ENCODE peak calls at places on chromosomes 3 and 15, in ten cellular contexts. K is neuronal stem cell; D is left lung; N is coronary artery; P is dorsolateral prefrontal cortex; Y is cardiac muscle cell; J is thoracic aorta; Z is pancreas; L is neural progenitor cell; H is CD4-positive, CD25-positive, alpha-beta regulatory T cell. C is an unnamed sample.

GRCh38 chr3:113148307-113148703 is 63.1 kb upstream of the BOC start:
- DNase-seq in J (no peak), P (no peak), Y (no peak), K (no peak), L (no peak), Z (no peak), D (no peak), H (no peak), N (no peak), C (peak; percentile 73)

GRCh38 chr3:116517308-116517707 is 72.0 kb upstream of the LSAMP start:
- DNase-seq in L (peak; percentile 39), J (no peak), K (no peak), N (no peak), Z (no peak), H (no peak), Y (peak; percentile 6), D (no peak), P (no peak), C (peak; percentile 5)

GRCh38 chr3:126124148-126124868 is 40.4 kb upstream of the SLC41A3 start:
- DNase-seq in P (peak; percentile 22), H (no peak), N (peak; percentile 60), Y (no peak), L (peak; percentile 33), K (no peak), Z (peak; percentile 47), D (peak; percentile 16), J (no peak), C (no peak)

GRCh38 chr15:64013179-64014043 is 32.9 kb downstream of the DAPK2 start:
- DNase-seq in L (peak; percentile 17), Y (no peak), H (peak; percentile 18), D (peak; percentile 49), N (no peak), Z (no peak), K (no peak), P (no peak), J (no peak), C (no peak)

GRCh38 chr15:63597033-63597790 is at the start of gene FBXL22:
- DNase-seq in Z (no peak), K (no peak), Y (peak; percentile 36), P (no peak), L (no peak), H (no peak), D (peak; percentile 54), J (no peak), N (no peak), C (peak; percentile 26)

GRCh38 chr3:4163006-4163405 is 140.2 kb upstream of the SETMAR start:
- DNase-seq in P (no peak), D (no peak), L (peak; percentile 64), N (no peak), Y (no peak), J (no peak), K (peak; percentile 48), Z (no peak), H (no peak), C (no peak)

GRCh38 chr3:15273214-15273613 is 59.2 kb downstream of the SH3BP5 start:
- DNase-seq in Y (no peak), H (no peak), K (no peak), P (no peak), N (no peak), D (no peak), Z (no peak), J (no peak), L (no peak), C (no peak)

GRCh38 chr15:87477759-87478687 is 778.5 kb downstream of the NTRK3 start:
- DNase-seq in L (peak; percentile 15), N (no peak), Z (no peak), D (peak; percentile 33), H (no peak), Y (peak; percentile 71), J (peak; percentile 21), K (peak; percentile 4), P (peak; percentile 64), C (peak; percentile 90)

GRCh38 chr3:145272684-145273083 is 888.3 kb downstream of the PLOD2 start:
- DNase-seq in J (no peak), D (no peak), L (no peak), P (no peak), Z (no peak), Y (peak; percentile 66), K (no peak), N (no peak), H (no peak), C (peak; percentile 6)

GRCh38 chr3:48225587-48225986 is 2.3 kb downstream of the CAMP start:
- DNase-seq in J (no peak), P (no peak), D (no peak), H (no peak), Y (no peak), Z (no peak), K (no peak), N (no peak), L (no peak), C (no peak)

GRCh38 chr3:191500892-191501291 is 39.9 kb downstream of the PYDC2 start:
- DNase-seq in J (no peak), K (no peak), Y (no peak), D (no peak), L (no peak), Z (no peak), H (no peak), P (no peak), N (no peak), C (no peak)

GRCh38 chr15:56064152-56064551 is 70.7 kb upstream of the NEDD4 start:
- DNase-seq in H (no peak), Z (no peak), P (no peak), K (no peak), Y (no peak), N (no peak), L (no peak), D (no peak), J (no peak), C (no peak)

GRCh38 chr3:107309312-107309711 is 67.9 kb upstream of the CCDC54 start:
- DNase-seq in P (no peak), D (no peak), L (no peak), H (no peak), J (no peak), Y (no peak), Z (no peak), K (no peak), N (no peak), C (no peak)

DNA sequence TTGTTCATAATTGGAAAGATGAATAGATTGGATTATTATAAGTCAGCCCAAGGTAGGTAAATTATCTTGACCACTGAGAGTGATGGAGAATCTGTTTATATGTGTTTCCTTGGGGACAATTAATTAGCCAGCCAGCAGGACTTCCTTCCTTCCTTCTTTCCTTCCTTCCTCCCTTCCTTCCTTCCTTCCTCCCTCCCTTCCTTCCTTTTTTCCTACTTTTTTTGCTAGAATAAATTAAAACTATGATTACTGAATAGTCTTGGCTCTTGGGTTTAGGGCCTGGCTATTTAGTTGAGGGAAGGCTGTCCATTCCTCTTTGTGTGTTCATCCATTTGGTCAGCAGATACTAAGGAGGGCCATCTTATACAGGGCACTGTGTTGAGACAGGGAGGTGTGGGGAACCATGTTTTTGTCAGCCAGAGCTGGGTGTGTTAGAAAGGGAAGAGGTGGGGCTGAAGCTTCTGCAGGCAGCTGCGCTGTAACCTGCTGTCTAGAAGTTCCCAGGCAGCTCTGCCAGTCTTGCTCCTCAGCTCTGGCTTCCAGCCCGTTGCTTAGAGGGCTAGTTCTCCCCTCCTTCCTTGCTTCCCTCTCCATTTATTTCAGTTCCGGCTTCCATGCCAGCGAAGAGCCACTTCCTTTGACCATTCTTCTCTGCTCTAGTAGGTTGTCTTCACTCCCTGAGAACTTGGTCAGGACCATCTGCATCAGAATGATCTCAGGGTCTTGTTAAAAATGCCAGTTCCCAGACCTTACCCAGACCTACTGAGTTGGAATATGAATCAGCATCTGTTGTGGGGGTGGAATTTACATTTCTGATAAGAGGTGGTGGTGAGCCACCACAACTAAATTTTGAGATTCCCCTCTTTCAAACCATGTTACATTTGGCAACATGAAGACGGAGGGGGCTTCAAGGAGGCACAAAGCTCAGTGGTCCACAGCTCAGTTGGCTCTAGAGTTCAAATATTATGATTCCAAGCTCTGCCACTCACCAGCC is 113.9 kb downstream of the DGKG start:
- DNase-seq in H (no peak), L (no peak), Z (no peak), K (no peak), J (no peak), N (peak; percentile 28), Y (peak; percentile 7), D (no peak), P (peak; percentile 57), C (no peak)
- H3K4me3 ChIP-seq in H (no peak overlapping the region), L (no peak overlapping the region), Z (no peak overlapping the region), K (no peak overlapping the region), J (no peak overlapping the region), N (no peak overlapping the region), Y (no peak overlapping the region), D (no peak overlapping the region), P (no peak overlapping the region), C (no peak overlapping the region)

GRCh38 chr15:97522362-97522761 is 438.1 kb upstream of the ARRDC4 start:
- DNase-seq in L (no peak), K (no peak), P (no peak), Y (peak; percentile 59), H (no peak), J (no peak), N (no peak), D (no peak), Z (no peak), C (no peak)
- H3K4me3 ChIP-seq in L (no peak overlapping the region), K (no peak overlapping the region), P (peak overlapping the region; percentile 25), Y (no peak overlapping the region), H (no peak overlapping the region), J (no peak overlapping the region), N (peak overlapping the region; percentile 58), D (no peak overlapping the region), Z (no peak overlapping the region), C (no peak overlapping the region)

GRCh38 chr3:114350690-114351089 is 56.9 kb downstream of the TIGIT start:
- DNase-seq in L (no peak), P (no peak), K (no peak), J (no peak), H (no peak), D (no peak), Z (no peak), Y (no peak), N (no peak), C (no peak)

GRCh38 chr3:114361391-114361790 is 67.6 kb downstream of the TIGIT start:
- DNase-seq in H (no peak), Y (no peak), L (no peak), D (no peak), K (no peak), Z (no peak), N (no peak), P (no peak), J (no peak), C (no peak)

GRCh38 chr3:114351822-114352145 is 58.0 kb downstream of the TIGIT start:
- DNase-seq in N (no peak), Z (no peak), L (no peak), Y (no peak), P (no peak), K (no peak), H (no peak), D (no peak), J (no peak), C (no peak)

GRCh38 chr3:114351123-114351821 is 57.4 kb downstream of the TIGIT start:
- DNase-seq in D (no peak), H (no peak), Z (peak; percentile 50), L (no peak), P (no peak), Y (no peak), K (no peak), J (no peak), N (no peak), C (no peak)

GRCh38 chr3:114356084-114357009 is 62.5 kb downstream of the TIGIT start:
- DNase-seq in Y (no peak), Z (no peak), D (no peak), L (peak; percentile 84), P (no peak), K (peak; percentile 36), N (no peak), J (no peak), H (no peak), C (no peak)
- H3K4me3 ChIP-seq in Y (no peak overlapping the region), Z (no peak overlapping the region), D (no peak overlapping the region), L (peak overlapping the region; percentile 34), P (no peak overlapping the region), K (no peak overlapping the region), N (no peak overlapping the region), J (no peak overlapping the region), H (no peak overlapping the region), C (no peak overlapping the region)

GRCh38 chr15:85330941-85331588 is 49.3 kb upstream of the AKAP13 start:
- DNase-seq in D (peak; percentile 90), J (peak; percentile 59), Z (peak; percentile 72), Y (peak; percentile 95), P (peak; percentile 58), N (peak; percentile 90), H (peak; percentile 88), K (peak; percentile 54), L (peak; percentile 88), C (peak; percentile 93)
- H3K4me3 ChIP-seq in D (no peak overlapping the region), J (peak overlapping the region; percentile 27), Z (no peak overlapping the region), Y (no peak overlapping the region), P (no peak overlapping the region), N (peak overlapping the region; percentile 4), H (peak overlapping the region; percentile 93), K (no peak overlapping the region), L (no peak overlapping the region), C (no peak overlapping the region)